ENCODE peak calls at places on chromosomes 5 and 9, in five cellular contexts. L is suprapubic skin, G is sigmoid colon, W is GM12878, Y is ovary. N is an unnamed sample.
A peak's percentile ranks its signal among the peaks of the same experiment; 100 is the strongest.

GRCh38 chr5:145587308-145588071 is 247.7 kb downstream of the PRELID2 start:
- DNase-seq in L (no peak), G (no peak), W (no peak), Y (no peak), N (no peak)

GRCh38 chr5:133924221-133924920 is 44.1 kb downstream of the C5orf15 start:
- DNase-seq in L (no peak), G (no peak), W (no peak), Y (no peak), N (no peak)

GRCh38 chr9:91727316-91727861 is 222.6 kb downstream of the ROR2 start:
- DNase-seq in L (no peak), G (no peak), W (no peak), Y (no peak), N (no peak)

GRCh38 chr5:83683836-83684235 is 36.8 kb downstream of the HAPLN1 start:
- DNase-seq in L (no peak), G (no peak), W (no peak), Y (no peak), N (no peak)

GRCh38 chr5:127571314-127571713 is 53.9 kb downstream of the PRRC1 start:
- DNase-seq in L (no peak), G (no peak), W (no peak), Y (no peak), N (no peak)

GRCh38 chr5:66363097-66363496 is 219.0 kb downstream of the SREK1 start:
- DNase-seq in L (no peak), G (no peak), W (no peak), Y (no peak), N (no peak)

GRCh38 chr9:137837345-137838278 is 40.0 kb upstream of the CACNA1B start:
- DNase-seq in L (no peak), G (peak; percentile 52), W (no peak), Y (no peak), N (no peak)

GRCh38 chr5:71573611-71574010 is 13.5 kb upstream of the MCCC2 start:
- DNase-seq in L (no peak), G (no peak), W (no peak), Y (no peak), N (no peak)

GRCh38 chr5:174052636-174053035 is 7.1 kb downstream of the NSG2 start:
- DNase-seq in L (no peak), G (no peak), W (no peak), Y (no peak), N (no peak)

GRCh38 chr9:138003485-138004190 is 126.1 kb downstream of the CACNA1B start:
- DNase-seq in L (no peak), G (no peak), W (no peak), Y (no peak), N (no peak)

GRCh38 chr5:132265336-132266030 is 8.0 kb downstream of the PDLIM4 start:
- DNase-seq in L (no peak), G (peak; percentile 91), W (no peak), Y (peak; percentile 62), N (peak; percentile 73)

GRCh38 chr9:86424246-86424891 is 70.2 kb upstream of the TUT7 start:
- DNase-seq in L (no peak), G (no peak), W (no peak), Y (no peak), N (no peak)

GRCh38 chr9:134055981-134056461 is 11.8 kb downstream of the BRD3 start:
- DNase-seq in L (peak; percentile 91), G (peak; percentile 94), W (no peak), Y (peak; percentile 86), N (peak; percentile 78)

GRCh38 chr5:153523831-153524230 is 33.4 kb downstream of the GRIA1 start:
- DNase-seq in L (no peak), G (peak; percentile 76), W (no peak), Y (peak; percentile 33), N (no peak)

GRCh38 chr5:36073595-36074216 is 7.0 kb upstream of the UGT3A2 start:
- DNase-seq in L (no peak), G (no peak), W (no peak), Y (no peak), N (no peak)

GRCh38 chr5:27124590-27124989 is 86.2 kb upstream of the CDH9 start:
- DNase-seq in L (no peak), G (no peak), W (no peak), Y (no peak), N (no peak)

GRCh38 chr9:114092336-114092735 is 6.8 kb downstream of the KIF12 start:
- DNase-seq in L (peak; percentile 53), G (peak; percentile 43), W (no peak), Y (no peak), N (no peak)

GRCh38 chr5:143261748-143262392 is 141.6 kb downstream of the NR3C1 start:
- DNase-seq in L (no peak), G (no peak), W (no peak), Y (no peak), N (no peak)

GRCh38 chr5:173890195-173890951 is 2.2 kb downstream of the CPEB4 start:
- DNase-seq in L (no peak), G (peak; percentile 68), W (no peak), Y (peak; percentile 52), N (no peak)

GRCh38 chr5:75558972-75559632 is 47.4 kb downstream of the POLK start:
- DNase-seq in L (no peak), G (no peak), W (no peak), Y (no peak), N (no peak)

GRCh38 chr5:150377964-150378694 is 20.6 kb downstream of the TCOF1 start:
- DNase-seq in L (no peak), G (no peak), W (no peak), Y (no peak), N (no peak)

GRCh38 chr5:11110128-11110527 is 349.1 kb upstream of the DAP start:
- DNase-seq in L (no peak), G (no peak), W (no peak), Y (no peak), N (no peak)

GRCh38 chr5:6495433-6496206 is 47.0 kb downstream of the UBE2QL1 start:
- DNase-seq in L (no peak), G (no peak), W (no peak), Y (no peak), N (no peak)

GRCh38 chr9:31908891-31909480 is 475.5 kb upstream of the ACO1 start:
- DNase-seq in L (no peak), G (no peak), W (no peak), Y (no peak), N (no peak)

GRCh38 chr9:6414291-6414690 is 1.3 kb downstream of the UHRF2 start:
- DNase-seq in L (no peak), G (no peak), W (no peak), Y (no peak), N (no peak)

GRCh38 chr5:172009536-172010270 is 3.3 kb upstream of the FBXW11 start:
- DNase-seq in L (no peak), G (no peak), W (no peak), Y (no peak), N (no peak)

GRCh38 chr5:102853680-102854079 is 98.6 kb downstream of the PAM start:
- DNase-seq in L (no peak), G (no peak), W (no peak), Y (no peak), N (no peak)

GRCh38 chr5:170110403-170111087 is 4.8 kb downstream of the FOXI1 start:
- DNase-seq in L (no peak), G (peak; percentile 29), W (no peak), Y (no peak), N (no peak)

GRCh38 chr9:115167175-115167574 is 49.2 kb upstream of the TNC start:
- DNase-seq in L (no peak), G (no peak), W (no peak), Y (no peak), N (no peak)

GRCh38 chr5:121691478-121691877 is 160.2 kb upstream of the FTMT start:
- DNase-seq in L (no peak), G (no peak), W (no peak), Y (no peak), N (no peak)

GRCh38 chr5:76299592-76299991 is 103.5 kb upstream of the IQGAP2 start:
- DNase-seq in L (no peak), G (no peak), W (peak; percentile 25), Y (no peak), N (no peak)

GRCh38 chr5:157947156-157947555 is 88.2 kb upstream of the CLINT1 start:
- DNase-seq in L (no peak), G (no peak), W (no peak), Y (no peak), N (no peak)

GRCh38 chr5:157944938-157945337 is 86.0 kb upstream of the CLINT1 start:
- DNase-seq in L (no peak), G (no peak), W (no peak), Y (no peak), N (no peak)

GRCh38 chr5:157944077-157944633 is 85.2 kb upstream of the CLINT1 start:
- DNase-seq in L (no peak), G (no peak), W (no peak), Y (no peak), N (no peak)

GRCh38 chr5:157942595-157942994 is 83.7 kb upstream of the CLINT1 start:
- DNase-seq in L (no peak), G (no peak), W (no peak), Y (no peak), N (no peak)

GRCh38 chr5:157941616-157942015 is 82.7 kb upstream of the CLINT1 start:
- DNase-seq in L (no peak), G (no peak), W (no peak), Y (no peak), N (no peak)
- TF ChIP-seq EP300 in L (no peak), G (no peak), W (no peak), Y (no peak), N (no peak)

GRCh38 chr5:138213161-138214029 is at the start of gene CDC23:
- DNase-seq in L (peak; percentile 96), G (peak; percentile 96), W (peak; percentile 94), Y (peak; percentile 91), N (peak; percentile 92)
- TF ChIP-seq EP300 in L (no peak), G (no peak), W (no peak), Y (no peak), N (no peak)

GRCh38 chr9:34343605-34344004 is 14.2 kb downstream of the NUDT2 start:
- DNase-seq in L (no peak), G (peak; percentile 60), W (no peak), Y (no peak), N (no peak)
- TF ChIP-seq EP300 in L (no peak), G (no peak), W (no peak), Y (no peak), N (no peak)

GRCh38 chr9:17394868-17395488 is 183.9 kb upstream of the SH3GL2 start:
- DNase-seq in L (no peak), G (no peak), W (no peak), Y (no peak), N (no peak)
- TF ChIP-seq EP300 in L (no peak), G (no peak), W (no peak), Y (no peak), N (no peak)

DNA sequence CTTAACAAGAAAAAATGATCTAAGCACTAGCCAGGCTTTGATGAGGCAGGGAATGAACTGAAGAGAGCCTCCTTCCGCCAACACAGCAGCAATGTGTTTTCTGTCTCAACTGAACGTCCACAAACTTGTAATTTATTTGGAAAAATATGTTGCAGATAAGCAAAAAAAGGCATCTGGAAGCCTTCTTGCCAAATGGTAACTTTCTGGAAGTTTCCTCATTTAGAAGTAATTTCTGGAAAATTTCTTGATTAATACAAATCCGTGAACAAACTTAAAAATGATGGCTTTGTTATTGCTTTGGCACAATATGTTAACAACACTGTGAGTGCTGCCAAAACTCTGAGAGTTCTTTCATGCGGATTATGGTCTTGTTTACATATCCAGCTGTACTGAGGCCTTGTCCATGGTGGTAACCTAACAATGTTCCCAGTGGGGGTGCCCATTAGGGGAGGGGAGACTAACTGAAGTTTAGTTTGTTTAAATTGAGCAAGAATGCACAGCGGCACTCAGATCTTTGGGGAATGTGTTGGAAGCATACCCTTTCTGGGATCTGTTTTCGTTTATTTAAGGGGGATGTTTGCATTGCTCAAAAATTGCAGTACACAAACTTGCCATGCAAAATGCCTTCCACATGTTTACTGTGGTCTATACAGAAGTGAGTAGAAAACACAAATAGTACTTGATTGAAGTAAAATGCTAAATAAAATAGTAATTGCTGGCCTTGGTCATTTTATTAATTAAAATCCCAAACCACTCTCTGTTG is 334.7 kb downstream of the NR2F1-AS1 start:
- DNase-seq in L (no peak), G (peak; percentile 63), W (no peak), Y (no peak), N (no peak)
- TF ChIP-seq EP300 in L (no peak), G (no peak), W (no peak), Y (no peak), N (no peak)

N was measured in transverse colon.